ENCODE peak calls at places on chromosome 11, in four cellular contexts. One of them, this sample, is unnamed.

GRCh38 chr11:45617886-45618601 is 47.4 kb downstream of the CHST1 start:
- DNase-seq in CD8-positive, alpha-beta memory T cell: no peak
- DNase-seq in MV-4-11: no peak
- DNase-seq in retina: no peak
- DNase-seq in this sample: no peak

GRCh38 chr11:62791501-62792192 is at the start of gene TMEM223:
- DNase-seq in retina: peak
- DNase-seq in CD8-positive, alpha-beta memory T cell: peak
- DNase-seq in MV-4-11: peak
- DNase-seq in this sample: peak

GRCh38 chr11:58768137-58768536 is 36.4 kb upstream of the GLYAT start:
- DNase-seq in retina: no peak
- DNase-seq in MV-4-11: no peak
- DNase-seq in CD8-positive, alpha-beta memory T cell: no peak
- DNase-seq in this sample: no peak

GRCh38 chr11:120941000-120941399 is 82.9 kb upstream of the TBCEL start:
- DNase-seq in CD8-positive, alpha-beta memory T cell: no peak
- DNase-seq in MV-4-11: no peak
- DNase-seq in retina: no peak
- DNase-seq in this sample: no peak

GRCh38 chr11:1479678-1480118 is 6.9 kb downstream of the MOB2 start:
- DNase-seq in retina: no peak
- DNase-seq in MV-4-11: no peak
- DNase-seq in CD8-positive, alpha-beta memory T cell: no peak
- DNase-seq in this sample: no peak

GRCh38 chr11:134500621-134501020 is 88.6 kb upstream of the B3GAT1 start:
- DNase-seq in MV-4-11: no peak
- DNase-seq in CD8-positive, alpha-beta memory T cell: no peak
- DNase-seq in retina: peak
- DNase-seq in this sample: no peak

GRCh38 chr11:43574949-43575915 is 105.3 kb upstream of the HSD17B12 start:
- DNase-seq in CD8-positive, alpha-beta memory T cell: no peak
- DNase-seq in retina: peak
- DNase-seq in MV-4-11: no peak
- DNase-seq in this sample: no peak

GRCh38 chr11:33379931-33380330 is 122.8 kb downstream of the HIPK3 start:
- DNase-seq in CD8-positive, alpha-beta memory T cell: no peak
- DNase-seq in retina: no peak
- DNase-seq in MV-4-11: no peak
- DNase-seq in this sample: no peak

GRCh38 chr11:46050652-46051051 is 70.6 kb downstream of the PHF21A start:
- DNase-seq in CD8-positive, alpha-beta memory T cell: no peak
- DNase-seq in MV-4-11: no peak
- DNase-seq in retina: no peak
- DNase-seq in this sample: no peak